ENCODE peak calls at places on chromosomes 13 and 19, in seven cellular contexts. V is transverse colon, G is GM23338, Q is suprapubic skin, J is stomach, L is HL-60, I is HCT116. M is an unnamed sample.

GRCh38 chr13:28137556-28137955 is 789 bp upstream of the PAN3 start:
- DNase-seq in J (no peak), Q (no peak), L (no peak), I (no peak), V (no peak), G (no peak), M (peak)

GRCh38 chr13:20968745-20969144 is 66.2 kb upstream of the XPO4 start:
- DNase-seq in Q (no peak), L (no peak), I (no peak), G (no peak), J (no peak), V (no peak), M (no peak)

GRCh38 chr13:114101325-114101821 is 31.1 kb downstream of the RASA3 start:
- DNase-seq in G (no peak), V (peak), L (no peak), J (no peak), Q (peak), I (no peak), M (no peak)

GRCh38 chr19:38076337-38076736 is 147.7 kb downstream of the DPF1 start:
- DNase-seq in G (no peak), Q (no peak), L (no peak), V (no peak), J (no peak), I (no peak), M (no peak)

GRCh38 chr13:110455941-110456340 is 105.6 kb downstream of the RAB20 start:
- DNase-seq in I (peak), G (peak), V (peak), Q (no peak), J (peak), L (peak), M (peak)

GRCh38 chr13:112229445-112229844 is 146.7 kb upstream of the SPACA7 start:
- DNase-seq in I (no peak), V (no peak), L (no peak), G (no peak), J (no peak), Q (no peak), M (no peak)

GRCh38 chr19:3369337-3370213 is 3.2 kb downstream of the NFIC start:
- DNase-seq in J (peak), I (no peak), Q (no peak), L (peak), G (peak), V (peak), M (peak)

GRCh38 chr19:38173324-38174041 is 50.5 kb downstream of the DPF1 start:
- DNase-seq in G (no peak), I (no peak), V (no peak), J (peak), L (no peak), Q (peak), M (no peak)

GRCh38 chr19:38974599-38975213 is 836 bp downstream of the FBXO17 start:
- DNase-seq in V (no peak), G (no peak), I (no peak), Q (no peak), J (no peak), L (no peak), M (no peak)

GRCh38 chr19:35901854-35902661 is at the start of gene HCST:
- DNase-seq in J (no peak), G (no peak), V (peak), Q (no peak), I (no peak), L (peak), M (no peak)

GRCh38 chr19:41691268-41691970 is 3.3 kb upstream of the CEACAM7 start:
- DNase-seq in J (peak), G (peak), I (no peak), L (peak), Q (no peak), V (peak), M (no peak)

GRCh38 chr13:32212420-32212819 is 102.7 kb downstream of the ZAR1L start:
- DNase-seq in I (no peak), Q (no peak), V (no peak), L (no peak), G (no peak), J (no peak), M (no peak)

GRCh38 chr19:10625003-10625761 is at the start of gene SLC44A2:
- DNase-seq in I (peak), J (peak), L (no peak), Q (peak), V (peak), G (peak), M (peak)

GRCh38 chr19:39596911-39597310 is 5.4 kb upstream of the LGALS13 start:
- DNase-seq in V (no peak), Q (no peak), L (no peak), J (no peak), I (no peak), G (no peak), M (no peak)

GRCh38 chr13:75855216-75855615 is 219.1 kb downstream of the LMO7 start:
- DNase-seq in G (no peak), V (no peak), Q (no peak), L (no peak), I (no peak), J (no peak), M (no peak)

GRCh38 chr13:31012285-31013024 is 80.0 kb downstream of the TEX26 start:
- DNase-seq in Q (no peak), I (no peak), L (peak), V (no peak), J (no peak), G (peak), M (no peak)

GRCh38 chr13:106649495-106649894 is 81.6 kb upstream of the ARGLU1 start:
- DNase-seq in J (peak), I (no peak), G (no peak), Q (no peak), L (no peak), V (peak), M (no peak)

GRCh38 chr19:17623224-17623935 is 64.8 kb downstream of the UNC13A start:
- DNase-seq in L (no peak), V (no peak), I (no peak), Q (no peak), G (no peak), J (no peak), M (no peak)

GRCh38 chr13:110361365-110361911 is 54.4 kb downstream of the COL4A2 start:
- DNase-seq in J (no peak), V (peak), I (no peak), L (no peak), Q (peak), G (no peak), M (no peak)

GRCh38 chr19:12856684-12857083 is 18.4 kb downstream of the MAST1 start:
- DNase-seq in J (no peak), I (no peak), L (no peak), G (no peak), V (no peak), Q (no peak), M (no peak)

GRCh38 chr13:26979334-26979733 is 192.3 kb downstream of the USP12 start:
- DNase-seq in V (no peak), J (no peak), Q (no peak), G (no peak), I (no peak), L (no peak), M (no peak)

GRCh38 chr19:17722655-17723240 is 3.5 kb downstream of the MAP1S start:
- DNase-seq in V (no peak), Q (no peak), J (no peak), I (no peak), G (no peak), L (no peak), M (no peak)

GRCh38 chr13:113863511-113864302 is at the start of gene GAS6:
- DNase-seq in I (no peak), L (no peak), G (peak), Q (peak), V (peak), J (peak), M (peak)

GRCh38 chr19:17560205-17560595 is 4.8 kb downstream of the COLGALT1 start:
- DNase-seq in J (no peak), I (no peak), L (peak), V (no peak), G (no peak), Q (no peak), M (no peak)

GRCh38 chr13:39263033-39263432 is 224.8 kb downstream of the NHLRC3 start:
- DNase-seq in V (peak), Q (no peak), G (peak), J (peak), I (peak), L (peak), M (peak)

GRCh38 chr19:9848060-9848459 is 12.9 kb downstream of the PIN1 start:
- DNase-seq in Q (no peak), J (no peak), I (no peak), L (no peak), G (peak), V (no peak), M (no peak)

GRCh38 chr13:40109324-40109958 is 454.0 kb downstream of the COG6 start:
- DNase-seq in V (no peak), I (no peak), Q (no peak), L (no peak), G (no peak), J (no peak), M (no peak)

GRCh38 chr13:112616586-112617381 is 28.8 kb upstream of the TUBGCP3 start:
- DNase-seq in J (no peak), I (peak), Q (no peak), V (no peak), G (peak), L (peak), M (no peak)

DNA sequence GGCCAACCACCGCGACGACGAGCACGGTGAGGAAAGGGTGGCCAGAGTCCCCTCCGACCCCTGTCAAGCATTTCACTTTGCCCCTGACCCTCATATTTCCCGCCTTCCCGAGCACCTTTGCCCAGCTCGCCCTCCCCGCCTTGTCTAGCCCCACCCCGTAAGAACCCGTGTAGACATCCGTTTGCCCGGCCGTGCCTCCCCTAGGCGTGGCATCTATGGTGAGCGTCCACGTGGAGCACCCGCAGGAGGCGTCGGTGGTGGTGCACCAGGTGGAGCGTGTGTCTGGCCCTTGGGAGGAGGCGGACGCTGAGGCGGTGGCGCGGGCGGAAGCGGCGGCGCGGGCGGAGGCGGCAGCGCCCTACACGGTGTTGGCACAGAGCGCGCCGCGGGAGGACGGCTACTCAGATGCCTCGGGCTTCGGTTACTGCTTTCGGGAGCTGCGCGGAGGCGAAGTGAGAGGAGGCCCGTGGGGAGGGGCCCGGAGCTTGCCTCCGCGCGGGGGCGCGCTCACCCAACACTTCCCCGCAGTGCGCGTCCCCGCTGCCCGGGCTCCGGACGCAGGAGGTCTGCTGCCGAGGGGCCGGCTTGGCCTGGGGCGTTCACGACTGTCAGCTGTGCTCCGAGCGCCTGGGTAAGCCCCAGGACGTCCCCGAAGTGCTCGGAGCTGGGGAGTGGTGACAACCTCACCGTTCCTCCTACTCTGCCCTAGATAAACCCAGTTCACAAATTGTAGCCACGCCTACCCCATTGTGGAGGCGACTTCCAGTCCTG is 4.2 kb downstream of the LTBP4 start:
- DNase-seq in V (peak), L (peak), J (peak), I (peak), Q (peak), G (peak), M (peak)
- TF ChIP-seq POLR2AphosphoS5 in V (peak), L (no peak), J (peak), I (peak), Q (peak), G (peak), M (peak)

DNA sequence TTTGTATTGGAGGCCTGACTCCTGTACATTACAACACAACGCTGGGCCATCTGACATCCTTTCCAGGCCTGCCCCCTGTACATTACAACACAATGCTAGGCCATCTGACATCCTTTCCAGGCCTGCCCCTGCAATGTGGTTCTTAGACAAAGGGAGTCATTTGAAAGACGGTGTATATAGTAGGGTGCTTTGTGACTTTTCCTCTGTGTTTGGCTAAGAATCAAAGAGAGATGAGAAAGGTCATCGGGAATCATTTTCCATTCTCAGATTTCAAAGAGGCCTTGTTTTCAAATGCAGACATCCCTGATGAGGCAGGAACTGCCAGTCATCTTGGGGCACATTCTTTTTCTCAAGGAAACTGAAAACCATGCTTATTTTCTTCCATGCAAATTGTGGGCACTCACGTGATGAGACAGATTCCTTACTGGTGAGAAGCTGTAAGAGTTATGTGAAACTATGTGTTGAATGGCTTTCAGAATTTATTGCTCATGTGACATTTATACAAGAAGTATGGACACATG is 551.6 kb downstream of the MYO16 start:
- DNase-seq in L (no peak), J (no peak), Q (no peak), V (no peak), I (peak), G (peak), M (no peak)
- H3K27ac ChIP-seq in L (no peak), J (no peak), Q (no peak), V (no peak), I (peak), G (peak), M (no peak)

GRCh38 chr19:2227415-2228156 is 8.5 kb downstream of the PLEKHJ1 start:
- DNase-seq in G (peak), J (no peak), L (peak), I (no peak), Q (no peak), V (peak), M (peak)
- TF ChIP-seq CTCF in G (no peak), J (no peak), L (peak), I (no peak), Q (no peak), V (no peak), M (no peak)

GRCh38 chr19:49692102-49692599 is 1.2 kb downstream of the CPT1C start:
- DNase-seq in J (no peak), V (no peak), I (no peak), L (no peak), Q (no peak), G (no peak), M (no peak)
- TF ChIP-seq POLR2AphosphoS5 in J (no peak), V (no peak), I (no peak), L (no peak), Q (no peak), G (no peak), M (no peak)

DNA sequence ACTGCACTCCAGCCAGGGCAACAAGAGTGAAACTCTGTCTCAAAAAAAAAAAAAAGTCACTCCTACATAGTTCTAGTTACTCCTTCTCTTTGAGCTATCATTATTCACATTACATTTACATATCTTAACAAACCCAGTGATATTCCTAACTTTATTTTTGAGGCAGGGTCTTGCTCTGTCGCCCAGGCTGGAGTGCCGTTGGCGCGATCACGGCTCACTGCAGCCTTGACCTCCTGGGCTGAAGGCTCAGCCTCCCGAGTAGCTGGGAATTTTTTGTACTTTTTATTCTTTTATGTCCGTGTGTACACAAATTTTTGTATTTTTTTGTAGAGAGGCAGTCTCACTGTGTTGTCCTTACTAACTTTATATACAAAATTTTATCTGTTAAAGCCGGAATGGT is 587 bp upstream of the RPS15 start:
- DNase-seq in I (no peak), J (no peak), V (no peak), L (no peak), Q (no peak), G (no peak), M (no peak)
- H3K27ac ChIP-seq in I (peak), J (peak), V (peak), L (peak), Q (no peak), G (no peak), M (no peak)

GRCh38 chr19:48090281-48090802 is 20.3 kb downstream of the PLA2G4C start:
- DNase-seq in Q (no peak), I (no peak), L (no peak), J (no peak), V (no peak), G (no peak), M (peak)

GRCh38 chr19:48085077-48085476 is 25.5 kb downstream of the PLA2G4C start:
- DNase-seq in L (no peak), J (no peak), V (no peak), G (no peak), I (no peak), Q (no peak), M (no peak)

DNA sequence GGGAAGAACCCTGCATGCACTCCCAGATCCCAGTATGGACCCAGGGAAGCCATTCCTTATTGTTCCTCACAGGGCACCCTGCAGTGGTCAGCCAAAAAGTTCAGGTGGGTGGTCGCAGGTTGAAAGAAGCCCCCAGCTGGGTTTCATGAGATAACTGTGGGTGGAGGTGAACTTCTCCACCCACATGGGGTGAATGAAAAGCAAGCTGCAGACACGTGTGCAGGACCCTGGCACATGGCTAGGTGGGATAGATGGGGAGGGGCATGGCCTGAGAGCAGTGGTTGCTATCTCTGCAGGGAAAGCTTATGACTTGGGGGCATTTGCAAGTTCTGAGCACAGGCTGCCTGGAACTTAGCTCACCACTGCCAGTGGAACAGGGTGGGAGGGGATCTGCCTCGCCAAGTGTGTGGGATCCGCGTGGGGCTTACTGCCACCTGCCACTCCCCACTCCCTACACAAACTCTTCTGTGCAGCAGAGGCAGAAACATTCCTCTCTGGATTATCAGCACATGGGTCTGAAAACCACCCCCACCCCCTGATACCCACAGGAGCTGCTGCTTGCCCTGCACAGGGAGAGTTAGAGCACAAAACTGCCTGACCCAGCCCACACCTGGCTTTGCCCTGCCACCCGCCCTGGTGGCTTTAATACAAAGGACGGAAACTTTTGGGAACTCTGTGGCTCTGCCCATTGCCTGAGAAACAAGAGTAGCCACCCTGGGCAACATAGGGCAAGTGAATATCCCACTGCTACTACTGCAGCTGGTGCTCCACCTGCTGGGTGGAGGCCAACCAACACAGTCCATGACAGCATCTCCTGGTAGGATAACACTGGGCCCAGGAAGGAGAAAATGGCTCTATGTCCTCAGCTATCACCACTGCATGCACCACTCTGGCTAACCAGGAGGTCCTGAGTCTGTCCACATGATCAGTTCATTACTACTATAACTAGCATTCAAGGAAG is 24.4 kb downstream of the PLA2G4C start:
- DNase-seq in V (no peak), Q (no peak), J (no peak), L (no peak), G (peak), I (no peak), M (no peak)
- TF ChIP-seq CTCF in V (no peak), Q (no peak), J (no peak), L (no peak), G (peak), I (peak), M (no peak)

DNA sequence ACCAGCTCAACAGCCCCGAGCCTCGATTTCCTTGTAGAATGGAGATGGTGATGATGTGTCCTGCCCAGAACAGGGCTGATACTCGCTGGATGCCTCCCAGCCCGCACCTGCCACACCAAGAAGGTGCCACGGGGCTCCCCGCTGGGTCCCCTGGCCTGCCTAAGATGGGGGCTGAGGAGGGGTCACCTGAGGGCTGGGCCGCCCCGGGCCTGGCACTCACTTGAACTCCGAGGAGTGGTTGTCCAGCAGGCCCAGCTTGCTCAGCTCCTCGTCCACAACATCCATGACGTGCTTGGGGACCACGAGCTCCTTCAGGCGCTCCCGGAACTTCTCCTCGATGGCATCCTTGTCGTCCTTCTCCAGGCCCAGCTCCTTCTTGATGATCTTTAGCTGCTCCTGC is 14.4 kb downstream of the LONP1 start:
- DNase-seq in V (no peak), L (no peak), Q (no peak), I (no peak), G (no peak), J (no peak), M (no peak)
- TF ChIP-seq POLR2AphosphoS5 in V (no peak), L (no peak), Q (no peak), I (no peak), G (no peak), J (no peak), M (no peak)

GRCh38 chr13:24280722-24281121 is 28.7 kb upstream of the C1QTNF9 start:
- DNase-seq in Q (no peak), I (no peak), L (no peak), V (no peak), G (no peak), J (peak), M (no peak)
- H3K27ac ChIP-seq in Q (no peak), I (no peak), L (no peak), V (no peak), G (no peak), J (no peak), M (no peak)